ENCODE peak calls at places on chromosomes 4 and X, in eight cellular contexts. F is cardiac muscle cell, H is tibial artery, Z is pancreas, B is A549, U is stomach, P is breast epithelium, G is MM.1S. S is an unnamed sample. For H3K4me1, the result is how much of the 10 kb centered on the place peaks cover.

GRCh38 chr4:89152972-89153371 is 41.6 kb downstream of the TIGD2 start:
- DNase-seq in F (no peak), H (no peak), Z (no peak), B (no peak), U (no peak), P (no peak), G (no peak), S (no peak)

GRCh38 chr4:10893417-10893816 is 208.8 kb upstream of the CLNK start:
- DNase-seq in F (peak), H (no peak), Z (no peak), B (no peak), U (no peak), P (no peak), G (no peak), S (no peak)

GRCh38 chr4:179097741-179098140 is 1655.5 kb upstream of the AGA start:
- DNase-seq in F (peak), H (no peak), Z (no peak), B (no peak), U (no peak), P (no peak), G (peak), S (no peak)

GRCh38 chrX:20144491-20144890 is 2.9 kb upstream of the EIF1AX start:
- DNase-seq in F (peak), H (no peak), Z (no peak), B (no peak), U (no peak), P (no peak), G (no peak), S (no peak)

GRCh38 chr4:120785202-120785601 is 137.3 kb downstream of the PRDM5 start:
- DNase-seq in F (no peak), H (no peak), Z (no peak), B (no peak), U (no peak), P (no peak), G (no peak), S (no peak)

GRCh38 chr4:13059015-13059414 is 425.1 kb downstream of the RAB28 start:
- DNase-seq in F (no peak), H (no peak), Z (no peak), B (no peak), U (no peak), P (no peak), G (no peak), S (no peak)

GRCh38 chr4:166957451-166957850 is 276.8 kb downstream of the SPOCK3 start:
- DNase-seq in F (no peak), H (no peak), Z (no peak), B (no peak), U (no peak), P (no peak), G (no peak), S (no peak)

GRCh38 chrX:41468647-41469323 is 21.6 kb downstream of the NYX start:
- DNase-seq in F (peak), H (no peak), Z (no peak), B (no peak), U (peak), P (no peak), G (no peak), S (no peak)

GRCh38 chr4:187258651-187259401 is 535.2 kb upstream of the FAT1 start:
- DNase-seq in F (no peak), H (no peak), Z (no peak), B (no peak), U (no peak), P (no peak), G (no peak), S (no peak)

GRCh38 chrX:40010550-40011364 is 87.0 kb downstream of the BCOR start:
- DNase-seq in F (no peak), H (no peak), Z (no peak), B (no peak), U (no peak), P (no peak), G (no peak), S (no peak)

GRCh38 chr4:103424853-103425252 is 226.7 kb upstream of the CENPE start:
- DNase-seq in F (peak), H (no peak), Z (peak), B (peak), U (peak), P (no peak), G (no peak), S (no peak)

GRCh38 chrX:40189018-40189417 is 91.3 kb upstream of the BCOR start:
- DNase-seq in F (peak), H (no peak), Z (no peak), B (no peak), U (no peak), P (no peak), G (no peak), S (no peak)

GRCh38 chrX:116499780-116500179 is 37.0 kb upstream of the CT83 start:
- DNase-seq in F (peak), H (no peak), Z (peak), B (no peak), U (no peak), P (no peak), G (no peak), S (no peak)

GRCh38 chr4:177256950-177257349 is 52.7 kb upstream of the NEIL3 start:
- DNase-seq in F (no peak), H (no peak), Z (no peak), B (no peak), U (no peak), P (no peak), G (no peak), S (no peak)

GRCh38 chr4:47373729-47374128 is 89.8 kb downstream of the COMMD8 start:
- DNase-seq in F (no peak), H (no peak), Z (no peak), B (no peak), U (no peak), P (no peak), G (no peak), S (no peak)

DNA sequence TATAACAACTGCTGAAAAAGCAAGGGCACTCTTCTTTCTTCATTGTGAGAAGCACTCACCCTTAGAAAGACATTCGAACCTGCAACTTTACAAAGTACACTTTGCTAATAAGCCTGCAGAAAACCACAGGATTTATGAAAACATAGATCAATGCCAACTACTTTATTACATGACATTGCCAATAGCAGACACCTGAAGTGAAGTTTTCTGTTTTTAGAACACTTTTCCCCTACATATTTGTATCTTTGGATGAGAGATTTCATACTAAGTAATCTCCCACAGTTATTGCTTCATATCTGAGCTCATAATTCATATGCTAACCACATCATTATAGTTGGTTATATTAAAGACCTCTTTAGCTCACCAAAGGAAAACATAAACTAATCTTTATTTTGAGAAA is 276.5 kb upstream of the CTSO start:
- DNase-seq in F (no peak), H (no peak), Z (no peak), B (no peak), U (no peak), P (no peak), G (no peak), S (no peak)
- H3K4me3 ChIP-seq in F (no peak), H (no peak), Z (no peak), B (no peak), U (no peak), P (no peak), G (no peak), S (no peak)

DNA sequence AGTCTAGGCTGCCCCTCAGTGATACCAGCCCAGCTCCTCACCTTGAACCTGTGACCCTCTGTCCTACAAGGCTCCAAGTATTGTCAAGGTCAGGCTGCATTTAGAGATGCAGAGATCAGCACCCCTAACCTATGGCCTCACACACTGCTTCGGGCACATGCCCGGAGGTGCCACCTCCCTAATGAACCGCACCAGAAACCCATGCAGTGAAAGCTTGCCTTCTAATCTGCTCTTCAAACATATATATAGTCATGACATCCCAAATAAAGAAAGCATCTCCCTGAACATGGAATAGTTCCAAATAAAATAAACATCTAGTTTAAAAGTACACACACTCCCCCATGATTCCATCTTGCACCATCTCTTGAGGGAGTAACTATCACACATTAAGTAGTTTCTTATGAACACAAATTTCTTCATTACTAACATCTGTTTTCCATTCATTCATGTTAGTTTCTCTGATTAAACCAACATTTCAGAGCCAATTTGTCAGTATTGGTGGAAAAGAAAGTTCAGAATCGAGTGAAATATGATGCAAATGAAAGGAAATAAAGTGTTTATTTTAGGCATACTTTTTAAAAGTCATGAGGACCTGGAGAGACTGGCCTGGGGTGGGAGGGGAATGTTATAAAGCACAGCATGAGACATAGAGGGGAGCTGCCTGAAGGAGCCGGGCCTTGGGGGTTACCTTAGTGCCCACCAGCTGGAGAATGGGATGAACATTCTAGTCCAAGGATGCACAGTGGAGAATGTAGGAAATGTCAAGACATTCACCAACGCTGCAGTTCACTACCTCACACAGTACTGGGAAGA is 19.2 kb downstream of the CC2D2A start:
- DNase-seq in F (peak), H (no peak), Z (no peak), B (no peak), U (no peak), P (no peak), G (no peak), S (no peak)
- H3K4me1 ChIP-seq in F (under half), H (under half), Z (under half), B (under half), U (under half), P (under half), G (under half), S (under half)

DNA sequence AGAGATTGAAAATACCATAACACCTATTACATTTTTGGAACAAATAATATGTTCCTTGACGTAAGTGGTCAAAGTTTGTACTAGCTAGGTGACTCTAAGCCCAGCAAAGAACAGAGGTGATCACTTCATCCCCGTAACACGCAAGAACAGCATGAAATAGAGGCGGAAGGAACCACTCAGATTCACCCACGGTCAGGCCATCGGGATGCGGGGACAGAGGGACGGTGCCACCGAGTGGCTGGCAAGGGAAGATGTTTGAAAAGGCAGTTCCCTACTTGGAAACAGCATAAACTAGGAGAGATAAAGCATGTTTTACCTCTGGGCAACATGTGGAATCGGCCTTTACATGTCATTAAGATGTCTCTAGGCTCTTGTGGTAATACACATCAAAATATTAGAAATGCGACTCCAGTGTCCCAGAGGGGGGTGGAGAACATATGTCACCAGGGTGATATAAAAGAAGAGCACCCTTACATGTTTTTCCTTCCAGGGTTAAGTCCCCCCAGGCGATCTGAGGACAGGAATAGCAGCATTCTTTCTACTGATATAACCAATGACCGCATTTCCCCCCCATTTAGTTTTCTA is 84.0 kb downstream of the PHKA2 start:
- DNase-seq in F (peak), H (no peak), Z (no peak), B (peak), U (no peak), P (no peak), G (no peak), S (no peak)
- TF ChIP-seq CTCF in F (peak), H (no peak), Z (no peak), B (peak), U (no peak), P (no peak), G (no peak), S (peak)

GRCh38 chr4:152935661-152936445 is at the start of gene FHDC1:
- DNase-seq in F (no peak), H (no peak), Z (peak), B (no peak), U (peak), P (peak), G (peak), S (no peak)

GRCh38 chr4:152936446-152937279 is 540 bp downstream of the FHDC1 start:
- DNase-seq in F (no peak), H (no peak), Z (peak), B (peak), U (peak), P (peak), G (peak), S (no peak)

GRCh38 chr4:152938237-152938969 is 2.3 kb downstream of the FHDC1 start:
- DNase-seq in F (no peak), H (no peak), Z (no peak), B (no peak), U (peak), P (no peak), G (no peak), S (no peak)

GRCh38 chr4:152937280-152937534 is 1.1 kb downstream of the FHDC1 start:
- DNase-seq in F (no peak), H (no peak), Z (no peak), B (no peak), U (no peak), P (no peak), G (no peak), S (no peak)

GRCh38 chr4:152937535-152938236 is 1.6 kb downstream of the FHDC1 start:
- DNase-seq in F (peak), H (no peak), Z (peak), B (peak), U (peak), P (no peak), G (peak), S (peak)
- H3K4me3 ChIP-seq in F (peak), H (peak), Z (peak), B (peak), U (peak), P (peak), G (peak), S (peak)

S was measured in heart right ventricle.